ENCODE peak calls at places on chromosomes 12 and 14, in seven cellular contexts. S is H1, Y is transverse colon, D is A549, J is suprapubic skin, X is ovary, E is sigmoid colon. U is an unnamed sample. For H3K4me1, the result is how much of the 10 kb centered on the place peaks cover.

GRCh38 chr14:65173973-65174693 is 71.8 kb upstream of the MAX start:
- DNase-seq in S (peak), X (no peak), E (no peak), D (no peak), Y (no peak), J (no peak), U (no peak)

GRCh38 chr12:49105504-49106120 is 5.0 kb downstream of the LMBR1L start:
- DNase-seq in D (no peak), S (no peak), J (no peak), E (no peak), X (no peak), Y (no peak), U (no peak)

GRCh38 chr14:99720941-99721791 is 37.1 kb downstream of the CYP46A1 start:
- DNase-seq in D (no peak), X (no peak), E (no peak), Y (no peak), S (no peak), J (peak), U (no peak)

GRCh38 chr12:123115409-123116111 is 35.3 kb downstream of the PITPNM2 start:
- DNase-seq in J (no peak), E (peak), X (peak), Y (peak), S (no peak), D (no peak), U (no peak)

GRCh38 chr14:57831981-57832380 is 33.9 kb downstream of the SLC35F4 start:
- DNase-seq in Y (no peak), X (no peak), J (no peak), E (no peak), S (peak), D (no peak), U (no peak)

GRCh38 chr14:46048127-46048526 is 603.5 kb downstream of the RPL10L start:
- DNase-seq in X (no peak), D (no peak), E (no peak), J (no peak), S (peak), Y (no peak), U (no peak)

GRCh38 chr12:54723653-54724256 is 75.6 kb upstream of the DCD start:
- DNase-seq in S (no peak), D (no peak), Y (no peak), X (no peak), J (no peak), E (no peak), U (no peak)

GRCh38 chr12:92955997-92956663 is 27.0 kb upstream of the EEA1 start:
- DNase-seq in D (no peak), E (no peak), X (no peak), Y (no peak), J (no peak), S (no peak), U (no peak)

GRCh38 chr12:128543493-128543892 is 276.5 kb downstream of the TMEM132C start:
- DNase-seq in S (no peak), Y (no peak), J (no peak), D (no peak), E (no peak), X (no peak), U (no peak)

GRCh38 chr12:116924558-116925453 is 14.1 kb downstream of the FBXW8 start:
- DNase-seq in D (no peak), X (no peak), E (no peak), S (no peak), J (no peak), Y (peak), U (no peak)

GRCh38 chr14:61521773-61522172 is 173.5 kb upstream of the HIF1A start:
- DNase-seq in J (no peak), S (no peak), Y (no peak), X (no peak), D (no peak), E (no peak), U (no peak)

GRCh38 chr12:50387487-50387886 is 8.9 kb downstream of the FAM186A start:
- DNase-seq in E (no peak), X (no peak), Y (no peak), S (no peak), J (no peak), D (no peak), U (no peak)

GRCh38 chr12:99959549-99960170 is 25.1 kb downstream of the ANKS1B start:
- DNase-seq in E (no peak), Y (no peak), X (no peak), J (no peak), D (peak), S (no peak), U (no peak)

GRCh38 chr14:58639842-58640484 is 2.2 kb downstream of the DACT1 start:
- DNase-seq in J (no peak), S (no peak), D (peak), Y (peak), X (peak), E (no peak), U (no peak)

GRCh38 chr14:68607081-68607851 is 185.6 kb downstream of the ZFP36L1 start:
- DNase-seq in D (no peak), J (peak), Y (peak), E (no peak), S (no peak), X (peak), U (no peak)

GRCh38 chr12:108635201-108635996 is 1.7 kb upstream of the SELPLG start:
- DNase-seq in J (peak), S (no peak), D (no peak), Y (peak), X (no peak), E (no peak), U (peak)

GRCh38 chr14:29320261-29320660 is 553.7 kb downstream of the FOXG1 start:
- DNase-seq in S (peak), E (no peak), J (no peak), X (no peak), D (no peak), Y (no peak), U (no peak)

GRCh38 chr14:29321646-29322045 is 555.1 kb downstream of the FOXG1 start:
- DNase-seq in S (no peak), Y (no peak), X (no peak), J (no peak), D (no peak), E (no peak), U (no peak)

GRCh38 chr14:29311983-29312382 is 545.4 kb downstream of the FOXG1 start:
- DNase-seq in X (no peak), D (no peak), E (no peak), J (no peak), S (no peak), Y (no peak), U (no peak)

GRCh38 chr14:29317423-29317822 is 550.8 kb downstream of the FOXG1 start:
- DNase-seq in J (no peak), E (no peak), X (no peak), Y (no peak), D (no peak), S (no peak), U (no peak)

GRCh38 chr14:29316936-29317335 is 550.3 kb downstream of the FOXG1 start:
- DNase-seq in J (no peak), E (no peak), X (no peak), Y (no peak), S (no peak), D (no peak), U (no peak)
- TF ChIP-seq EP300 in J (no peak), E (no peak), X (no peak), Y (no peak), S (no peak), D (no peak), U (no peak)

GRCh38 chr14:95272057-95272456 is 47.7 kb downstream of the CLMN start:
- DNase-seq in D (no peak), E (no peak), Y (no peak), S (no peak), X (no peak), J (peak), U (no peak)

GRCh38 chr14:95267306-95267705 is 52.4 kb downstream of the CLMN start:
- DNase-seq in S (no peak), E (no peak), Y (no peak), J (no peak), X (no peak), D (no peak), U (no peak)

GRCh38 chr14:95268350-95268749 is 51.4 kb downstream of the CLMN start:
- DNase-seq in Y (no peak), D (no peak), E (no peak), S (no peak), X (no peak), J (no peak), U (no peak)

GRCh38 chr14:95269493-95269892 is 50.2 kb downstream of the CLMN start:
- DNase-seq in E (no peak), Y (no peak), X (no peak), S (no peak), J (peak), D (no peak), U (no peak)

GRCh38 chr14:95270203-95270602 is 49.5 kb downstream of the CLMN start:
- DNase-seq in X (no peak), J (no peak), Y (no peak), E (no peak), S (no peak), D (no peak), U (no peak)
- H3K4me1 ChIP-seq in X (under half), J (under half), Y (under half), E (under half), S (under half), D (under half), U (under half)

DNA sequence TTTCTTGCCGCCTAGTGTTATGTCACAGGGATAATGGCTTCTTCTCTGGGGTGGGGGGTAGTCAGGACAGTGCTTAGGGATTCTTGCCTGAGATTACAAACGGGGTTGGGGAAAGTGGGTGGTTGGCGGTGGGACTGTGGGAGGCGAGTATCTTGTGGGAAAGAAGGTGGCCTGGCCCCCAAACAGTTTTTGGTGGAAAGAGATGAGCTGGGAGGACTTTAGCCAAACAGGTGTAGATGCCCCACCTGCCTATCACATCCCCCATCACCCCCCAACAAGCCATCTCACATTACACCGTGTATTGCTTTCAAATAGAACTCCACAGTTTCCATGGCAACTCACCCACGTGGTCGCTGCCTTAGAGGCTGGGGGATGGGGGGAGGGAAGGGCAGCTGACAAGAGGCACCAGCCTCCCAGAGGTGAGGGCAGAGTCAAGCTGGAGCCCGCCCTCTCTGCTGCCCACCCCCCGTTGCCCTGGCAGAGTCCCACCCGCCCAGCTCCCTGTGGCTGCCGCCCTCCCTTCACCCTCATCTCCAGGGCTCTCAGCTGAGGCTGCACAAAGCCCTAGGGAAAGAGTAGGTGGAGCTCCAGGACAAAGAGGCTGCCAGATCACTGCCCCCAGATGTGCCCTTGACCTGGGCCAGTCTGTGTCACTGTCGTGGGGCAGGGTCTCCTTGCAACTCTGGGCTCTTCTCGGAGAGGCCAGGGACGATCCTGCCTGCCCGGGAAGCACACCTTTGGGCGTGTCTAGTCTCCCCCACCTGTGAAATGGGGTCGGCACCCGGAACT is 98.3 kb downstream of the LRRC74A start:
- DNase-seq in D (no peak), X (no peak), S (peak), Y (no peak), J (no peak), E (no peak), U (no peak)
- TF ChIP-seq EP300 in D (no peak), X (no peak), S (peak), Y (no peak), J (no peak), E (no peak), U (no peak)

GRCh38 chr12:31523306-31523705 is 67.6 kb downstream of the DENND5B start:
- DNase-seq in D (no peak), Y (no peak), E (no peak), X (no peak), J (no peak), S (no peak), U (no peak)
- H3K4me1 ChIP-seq in D (half or more), Y (under half), E (under half), X (under half), J (under half), S (under half), U (under half)

GRCh38 chr12:28130625-28131598 is 59.3 kb upstream of the CCDC91 start:
- DNase-seq in D (peak), X (peak), Y (no peak), J (no peak), S (no peak), E (peak), U (no peak)

GRCh38 chr12:28130234-28130624 is 60.0 kb upstream of the CCDC91 start:
- DNase-seq in Y (no peak), D (no peak), S (no peak), E (no peak), J (no peak), X (no peak), U (no peak)

GRCh38 chr12:28132398-28132797 is 57.9 kb upstream of the CCDC91 start:
- DNase-seq in D (no peak), J (no peak), X (no peak), S (no peak), Y (no peak), E (no peak), U (no peak)

GRCh38 chr12:28127455-28127854 is 62.8 kb upstream of the CCDC91 start:
- DNase-seq in D (no peak), S (no peak), X (no peak), J (no peak), E (no peak), Y (no peak), U (no peak)

DNA sequence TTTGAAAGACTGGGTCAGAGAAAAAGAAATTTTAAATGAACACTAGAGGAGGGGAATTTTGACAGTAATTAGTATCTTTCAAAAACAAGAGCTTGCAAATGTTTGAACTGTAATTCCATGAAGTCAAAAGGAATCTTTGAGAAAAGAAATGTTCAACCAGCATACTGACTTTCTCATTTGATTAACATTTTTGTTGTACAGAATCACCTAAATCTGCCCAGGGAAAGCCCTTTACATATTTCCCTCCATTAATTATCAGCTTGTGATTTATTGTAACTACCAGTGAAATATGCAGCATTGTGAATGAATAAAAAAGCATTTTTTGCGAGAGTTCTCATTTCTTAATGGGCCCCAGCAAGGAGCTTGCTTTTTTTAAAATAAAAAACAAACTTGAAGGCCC is 61.2 kb upstream of the CCDC91 start:
- DNase-seq in D (no peak), S (no peak), E (no peak), X (no peak), J (no peak), Y (no peak), U (no peak)
- TF ChIP-seq EP300 in D (no peak), S (no peak), E (no peak), X (no peak), J (no peak), Y (no peak), U (no peak)

GRCh38 chr14:69636718-69637480 is 25.5 kb downstream of the SUSD6 start:
- DNase-seq in X (no peak), E (no peak), J (no peak), Y (no peak), D (no peak), S (no peak), U (no peak)
- H3K4me1 ChIP-seq in X (under half), E (under half), J (half or more), Y (half or more), D (under half), S (under half), U (half or more)

GRCh38 chr14:50045039-50045711 is 71.2 kb downstream of the VCPKMT start:
- DNase-seq in D (no peak), E (peak), S (no peak), X (peak), J (no peak), Y (peak), U (no peak)
- TF ChIP-seq EP300 in D (no peak), E (peak), S (no peak), X (no peak), J (no peak), Y (peak), U (no peak)

U was measured in upper lobe of left lung.